ENCODE peak calls at places on chromosomes 11 and 22, in eight cellular contexts. V is activated T-cell treated with anti-CD3 and anti-CD28 coated beads for 1 hour, E is PC-9, J is heart left ventricle, M is HFF-Myc, K is mammary epithelial cell, Z is HCT116, A is left lobe of liver. B is an unnamed sample.

GRCh38 chr11:69051381-69052342 is 2.9 kb downstream of the TPCN2 start:
- DNase-seq in J (peak), A (peak), M (no peak), E (no peak), K (no peak), V (no peak), Z (no peak), B (no peak)

GRCh38 chr11:31474083-31474482 is 35.3 kb downstream of the IMMP1L start:
- DNase-seq in Z (no peak), K (no peak), J (no peak), E (no peak), A (no peak), M (no peak), V (no peak), B (no peak)

GRCh38 chr11:10287766-10288165 is 6.3 kb downstream of the SBF2 start:
- DNase-seq in A (no peak), E (no peak), K (no peak), V (no peak), M (no peak), Z (no peak), J (no peak), B (no peak)

GRCh38 chr11:13923716-13924650 is 38.5 kb upstream of the SPON1 start:
- DNase-seq in E (peak), Z (peak), K (peak), V (no peak), A (no peak), M (no peak), J (no peak), B (peak)

GRCh38 chr11:133228406-133229330 is 303.6 kb downstream of the OPCML start:
- DNase-seq in K (no peak), Z (no peak), M (no peak), J (no peak), A (no peak), V (no peak), E (no peak), B (no peak)

GRCh38 chr22:45903355-45904149 is 73.4 kb downstream of the WNT7B start:
- DNase-seq in K (peak), J (no peak), E (peak), A (no peak), V (no peak), M (no peak), Z (no peak), B (peak)

GRCh38 chr11:128894296-128894681 is 3.1 kb downstream of the KCNJ5 start:
- DNase-seq in J (no peak), E (no peak), K (no peak), V (no peak), M (no peak), Z (no peak), A (no peak), B (no peak)

GRCh38 chr11:33701831-33702230 is 1.2 kb upstream of the C11orf91 start:
- DNase-seq in V (no peak), A (no peak), E (no peak), Z (no peak), M (no peak), K (peak), J (no peak), B (peak)

GRCh38 chr11:128563942-128564641 is 23.3 kb downstream of the ETS1 start:
- DNase-seq in E (no peak), Z (no peak), A (no peak), J (no peak), V (no peak), K (no peak), M (no peak), B (no peak)

GRCh38 chr11:69704508-69705245 is 855 bp upstream of the FGF19 start:
- DNase-seq in V (no peak), Z (no peak), K (no peak), J (no peak), A (no peak), M (no peak), E (peak), B (no peak)

GRCh38 chr22:50688448-50688847 is 15.8 kb downstream of the SHANK3 start:
- DNase-seq in M (no peak), K (no peak), E (no peak), V (no peak), J (no peak), A (peak), Z (no peak), B (no peak)

GRCh38 chr11:128572965-128573364 is 14.4 kb downstream of the ETS1 start:
- DNase-seq in Z (no peak), E (no peak), V (no peak), K (no peak), J (no peak), M (no peak), A (no peak), B (no peak)

GRCh38 chr11:613369-613968 is 2.3 kb downstream of the IRF7 start:
- DNase-seq in K (peak), V (peak), Z (peak), M (no peak), A (peak), E (peak), J (peak), B (peak)

GRCh38 chr11:131885371-131885770 is 515.0 kb downstream of the NTM start:
- DNase-seq in Z (no peak), J (no peak), A (no peak), M (no peak), K (no peak), E (no peak), V (no peak), B (no peak)

GRCh38 chr22:38109391-38110000 is 988 bp downstream of the BAIAP2L2 start:
- DNase-seq in A (no peak), E (peak), Z (no peak), V (no peak), M (no peak), J (no peak), K (no peak), B (peak)

GRCh38 chr11:111510311-111510710 is 1.9 kb downstream of the BTG4 start:
- DNase-seq in Z (no peak), A (no peak), K (peak), V (no peak), M (no peak), E (no peak), J (no peak), B (peak)

GRCh38 chr22:50274311-50274710 is 4.1 kb upstream of the MAPK11 start:
- DNase-seq in V (no peak), J (peak), Z (no peak), K (no peak), E (peak), A (no peak), M (no peak), B (peak)

GRCh38 chr22:30015846-30016245 is 64.4 kb upstream of the HORMAD2 start:
- DNase-seq in J (no peak), M (no peak), Z (no peak), A (no peak), K (peak), E (no peak), V (no peak), B (peak)

GRCh38 chr22:48228468-48228867 is 1466.0 kb downstream of the TBC1D22A start:
- DNase-seq in E (no peak), A (peak), J (no peak), V (no peak), M (no peak), Z (no peak), K (no peak), B (no peak)